ENCODE peak calls at places on chromosome 2, in seven cellular contexts. Q, J, L, A, X, I and T are unnamed samples.

GRCh38 chr2:141437521-141437920 is 693.3 kb downstream of the LRP1B start:
- DNase-seq in A (no peak), J (no peak), L (no peak), X (no peak), Q (no peak), I (no peak), T (no peak)

GRCh38 chr2:20150110-20150706 is 74.7 kb downstream of the SDC1 start:
- DNase-seq in J (no peak), X (no peak), L (no peak), I (no peak), Q (no peak), A (no peak), T (no peak)

GRCh38 chr2:215136669-215137328 is 1.6 kb downstream of the ABCA12 start:
- DNase-seq in Q (no peak), X (no peak), J (no peak), L (no peak), A (no peak), I (no peak), T (peak; percentile 90)

GRCh38 chr2:72793798-72794447 is 31.9 kb downstream of the EXOC6B start:
- DNase-seq in I (no peak), A (no peak), X (no peak), Q (no peak), L (no peak), J (no peak), T (no peak)

GRCh38 chr2:43448011-43448821 is 147.6 kb downstream of the THADA start:
- DNase-seq in I (no peak), Q (no peak), J (no peak), L (no peak), A (no peak), X (no peak), T (no peak)

GRCh38 chr2:238169708-238170251 is 11.0 kb downstream of the ERFE start:
- DNase-seq in I (no peak), L (no peak), J (no peak), Q (no peak), X (no peak), A (no peak), T (no peak)

GRCh38 chr2:119692310-119692709 is 13.3 kb downstream of the TMEM177 start:
- DNase-seq in J (no peak), Q (no peak), X (no peak), I (no peak), A (no peak), L (no peak), T (no peak)

GRCh38 chr2:132776271-132776670 is 106.3 kb upstream of the LYPD1 start:
- DNase-seq in A (no peak), Q (no peak), X (no peak), J (no peak), L (no peak), I (no peak), T (no peak)

GRCh38 chr2:190596998-190597397 is 51.9 kb upstream of the NAB1 start:
- DNase-seq in I (peak; percentile 68), X (no peak), A (peak; percentile 49), J (no peak), L (no peak), Q (peak; percentile 22), T (no peak)

GRCh38 chr2:238582159-238582558 is 155.4 kb downstream of the ASB1 start:
- DNase-seq in Q (no peak), X (no peak), A (no peak), J (no peak), L (no peak), I (no peak), T (no peak)

GRCh38 chr2:222424729-222425671 is 657 bp downstream of the SGPP2 start:
- DNase-seq in A (peak; percentile 28), I (peak; percentile 61), Q (no peak), L (no peak), X (peak; percentile 46), J (peak; percentile 36), T (peak; percentile 67)

GRCh38 chr2:241774419-241775222 is 2.0 kb upstream of the GAL3ST2 start:
- DNase-seq in A (no peak), J (no peak), I (no peak), X (peak; percentile 41), Q (no peak), L (no peak), T (no peak)

GRCh38 chr2:26911911-26912861 is 58.3 kb upstream of the MAPRE3 start:
- DNase-seq in A (no peak), X (no peak), I (no peak), Q (no peak), L (no peak), J (no peak), T (no peak)

GRCh38 chr2:39266906-39267434 is 23.2 kb upstream of the CDKL4 start:
- DNase-seq in J (no peak), I (no peak), L (no peak), Q (no peak), X (no peak), A (no peak), T (no peak)

GRCh38 chr2:33291278-33292013 is 185.0 kb upstream of the RASGRP3 start:
- DNase-seq in J (no peak), Q (no peak), X (no peak), A (no peak), I (no peak), L (peak; percentile 28), T (no peak)

GRCh38 chr2:128270306-128271185 is 48.1 kb downstream of the HS6ST1 start:
- DNase-seq in L (no peak), X (no peak), I (no peak), A (no peak), J (no peak), Q (peak; percentile 11), T (no peak)

GRCh38 chr2:25362564-25363145 is 20.9 kb upstream of the DNMT3A start:
- DNase-seq in Q (no peak), I (peak; percentile 49), J (peak; percentile 58), A (no peak), L (peak; percentile 57), X (peak; percentile 60), T (peak; percentile 93)

GRCh38 chr2:24075259-24075658 is 867 bp downstream of the SF3B6 start:
- DNase-seq in X (no peak), A (no peak), J (no peak), I (no peak), Q (no peak), L (no peak), T (no peak)

GRCh38 chr2:62304429-62305417 is 108.8 kb downstream of the B3GNT2 start:
- DNase-seq in A (peak; percentile 45), L (peak; percentile 62), X (peak; percentile 56), J (no peak), I (no peak), Q (peak; percentile 83), T (peak; percentile 77)

GRCh38 chr2:178804791-178805190 is 2.4 kb downstream of the TTN start:
- DNase-seq in A (no peak), Q (no peak), I (no peak), L (no peak), J (no peak), X (no peak), T (peak; percentile 18)

GRCh38 chr2:100237770-100238169 is 84.5 kb downstream of the LONRF2 start:
- DNase-seq in I (no peak), Q (no peak), J (no peak), A (no peak), L (no peak), X (peak; percentile 22), T (no peak)

GRCh38 chr2:232773815-232774214 is 2.5 kb downstream of the KCNJ13 start:
- DNase-seq in L (no peak), J (no peak), Q (no peak), A (no peak), X (no peak), I (no peak), T (peak; percentile 54)
- H3K4me3 ChIP-seq in L (no peak overlapping the region), J (no peak overlapping the region), Q (no peak overlapping the region), A (no peak overlapping the region), X (no peak overlapping the region), I (no peak overlapping the region), T (no peak overlapping the region)

GRCh38 chr2:70086838-70087702 is at the start of gene PCBP1:
- DNase-seq in J (peak; percentile 97), L (peak; percentile 96), A (peak; percentile 97), Q (peak; percentile 96), X (peak; percentile 97), I (peak; percentile 98), T (peak; percentile 98)

GRCh38 chr2:70088508-70089219 is 1.4 kb downstream of the PCBP1 start:
- DNase-seq in I (no peak), J (no peak), Q (no peak), A (no peak), L (no peak), X (no peak), T (no peak)

GRCh38 chr2:70086278-70086837 is 919 bp upstream of the PCBP1 start:
- DNase-seq in X (peak; percentile 68), A (peak; percentile 75), I (peak; percentile 85), J (peak; percentile 93), Q (peak; percentile 82), L (peak; percentile 82), T (peak; percentile 92)

GRCh38 chr2:70089220-70089945 is 2.1 kb downstream of the PCBP1 start:
- DNase-seq in A (peak; percentile 22), L (peak; percentile 54), I (no peak), J (no peak), Q (peak; percentile 25), X (peak; percentile 30), T (peak; percentile 66)

GRCh38 chr2:70087703-70088507 is 628 bp downstream of the PCBP1 start:
- DNase-seq in I (peak; percentile 61), L (peak; percentile 77), A (peak; percentile 36), Q (peak; percentile 49), X (peak; percentile 61), J (no peak), T (peak; percentile 66)
- H3K4me3 ChIP-seq in I (peak overlapping the region; percentile 74), L (peak overlapping the region; percentile 85), A (peak overlapping the region; percentile 82), Q (peak overlapping the region; percentile 67), X (peak overlapping the region; percentile 90), J (peak overlapping the region; percentile 84), T (peak overlapping the region; percentile 98)

GRCh38 chr2:160419776-160420521 is 73.7 kb downstream of the RBMS1 start:
- DNase-seq in L (no peak), I (no peak), A (no peak), Q (no peak), X (no peak), J (no peak), T (no peak)

GRCh38 chr2:160420711-160421110 is 72.9 kb downstream of the RBMS1 start:
- DNase-seq in Q (no peak), I (no peak), A (no peak), J (no peak), X (no peak), L (no peak), T (no peak)

GRCh38 chr2:160417745-160418397 is 75.7 kb downstream of the RBMS1 start:
- DNase-seq in Q (no peak), A (no peak), X (no peak), I (no peak), L (no peak), J (no peak), T (no peak)

GRCh38 chr2:160418398-160418765 is 75.2 kb downstream of the RBMS1 start:
- DNase-seq in I (no peak), J (no peak), Q (no peak), L (no peak), X (no peak), A (no peak), T (no peak)

DNA sequence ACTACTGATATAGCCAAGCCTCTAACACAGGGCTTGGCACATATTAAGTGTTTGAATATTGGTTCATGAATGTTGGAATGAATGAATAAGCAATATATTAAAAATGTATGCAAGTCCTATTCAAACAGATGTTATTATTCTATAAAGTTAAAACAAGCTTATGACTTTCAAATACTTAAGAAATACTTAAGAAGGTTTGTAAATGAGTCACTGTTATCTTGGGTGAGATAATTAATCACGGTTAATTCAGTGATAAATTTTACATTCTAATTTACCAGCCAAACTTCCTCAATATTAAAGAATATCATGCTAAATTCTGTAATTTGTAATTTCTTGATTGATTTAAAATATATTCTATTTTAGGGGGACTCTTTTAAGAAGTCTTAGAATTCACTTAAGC is 74.8 kb downstream of the RBMS1 start:
- DNase-seq in J (no peak), Q (no peak), L (no peak), X (no peak), I (no peak), A (no peak), T (no peak)
- H3K4me3 ChIP-seq in J (no peak overlapping the region), Q (no peak overlapping the region), L (no peak overlapping the region), X (no peak overlapping the region), I (no peak overlapping the region), A (no peak overlapping the region), T (no peak overlapping the region)

GRCh38 chr2:68060652-68061051 is 2.2 kb downstream of the C1D start:
- DNase-seq in L (no peak), I (no peak), X (no peak), J (no peak), A (no peak), Q (no peak), T (no peak)
- H3K4me3 ChIP-seq in L (no peak overlapping the region), I (no peak overlapping the region), X (no peak overlapping the region), J (no peak overlapping the region), A (no peak overlapping the region), Q (no peak overlapping the region), T (no peak overlapping the region)